ENCODE peak calls at places on chromosomes 11 and 22, in four cellular contexts. One of them, this sample, is unnamed.

GRCh38 chr11:69048056-69048717 is 545 bp upstream of the TPCN2 start:
- DNase-seq in mesenchymal stem cell: no peak
- DNase-seq in H9: no peak
- DNase-seq in H1: no peak
- DNase-seq in this sample: no peak

GRCh38 chr11:68373810-68374501 is 61.6 kb downstream of the LRP5 start:
- DNase-seq in H1: no peak
- DNase-seq in mesenchymal stem cell: peak; percentile 72
- DNase-seq in H9: no peak
- DNase-seq in this sample: no peak

GRCh38 chr11:80307676-80308075 is 866.8 kb upstream of the TENM4 start:
- DNase-seq in mesenchymal stem cell: no peak
- DNase-seq in H1: no peak
- DNase-seq in H9: no peak
- DNase-seq in this sample: no peak

GRCh38 chr11:86798988-86799387 is 1.4 kb upstream of the PRSS23 start:
- DNase-seq in mesenchymal stem cell: peak; percentile 91
- DNase-seq in H9: no peak
- DNase-seq in H1: no peak
- DNase-seq in this sample: no peak

GRCh38 chr11:119680899-119681370 is 48.1 kb downstream of the NECTIN1 start:
- DNase-seq in H1: no peak
- DNase-seq in H9: no peak
- DNase-seq in mesenchymal stem cell: no peak
- DNase-seq in this sample: no peak

GRCh38 chr22:44523981-44524759 is 26.1 kb upstream of the RTL6 start:
- DNase-seq in H1: peak; percentile 27
- DNase-seq in mesenchymal stem cell: peak; percentile 99
- DNase-seq in H9: peak; percentile 7
- DNase-seq in this sample: peak; percentile 70

GRCh38 chr22:29689872-29690213 is 30.0 kb upstream of the CABP7 start:
- DNase-seq in H1: peak; percentile 86
- DNase-seq in mesenchymal stem cell: peak; percentile 44
- DNase-seq in H9: peak; percentile 85
- DNase-seq in this sample: peak; percentile 77

GRCh38 chr11:107043242-107043991 is 25.1 kb upstream of the GUCY1A2 start:
- DNase-seq in H9: no peak
- DNase-seq in mesenchymal stem cell: peak; percentile 93
- DNase-seq in H1: no peak
- DNase-seq in this sample: peak; percentile 39

GRCh38 chr11:119175493-119176077 is 7.1 kb downstream of the NLRX1 start:
- DNase-seq in mesenchymal stem cell: peak; percentile 50
- DNase-seq in H9: no peak
- DNase-seq in H1: no peak
- DNase-seq in this sample: no peak

GRCh38 chr11:196786-197731 is 4.2 kb downstream of the SCGB1C1 start:
- DNase-seq in H9: no peak
- DNase-seq in mesenchymal stem cell: no peak
- DNase-seq in H1: peak; percentile 33
- DNase-seq in this sample: peak; percentile 17

GRCh38 chr11:48025293-48025982 is 45.1 kb downstream of the PTPRJ start:
- DNase-seq in mesenchymal stem cell: no peak
- DNase-seq in H1: no peak
- DNase-seq in H9: no peak
- DNase-seq in this sample: no peak

GRCh38 chr11:119316017-119316728 is 757 bp downstream of the MCAM start:
- DNase-seq in mesenchymal stem cell: peak; percentile 32
- DNase-seq in H9: no peak
- DNase-seq in H1: no peak
- DNase-seq in this sample: no peak

GRCh38 chr11:68150029-68150428 is 28.8 kb upstream of the CHKA start:
- DNase-seq in H9: no peak
- DNase-seq in mesenchymal stem cell: peak; percentile 22
- DNase-seq in H1: no peak
- DNase-seq in this sample: peak; percentile 90

GRCh38 chr11:70270877-70271634 is 566 bp downstream of the PPFIA1 start:
- DNase-seq in H9: peak; percentile 53
- DNase-seq in mesenchymal stem cell: peak; percentile 70
- DNase-seq in H1: peak; percentile 68
- DNase-seq in this sample: peak; percentile 52

GRCh38 chr11:2182075-2182474 is 10.5 kb upstream of the TH start:
- DNase-seq in H1: no peak
- DNase-seq in mesenchymal stem cell: no peak
- DNase-seq in H9: no peak
- DNase-seq in this sample: no peak

GRCh38 chr11:128728767-128729587 is 35.1 kb downstream of the FLI1 start:
- DNase-seq in H9: no peak
- DNase-seq in H1: no peak
- DNase-seq in mesenchymal stem cell: no peak
- DNase-seq in this sample: no peak

GRCh38 chr11:38089728-38090127 is 1491.7 kb upstream of the RAG2 start:
- DNase-seq in H1: no peak
- DNase-seq in mesenchymal stem cell: peak; percentile 63
- DNase-seq in H9: no peak
- DNase-seq in this sample: peak; percentile 98

GRCh38 chr22:45581549-45582080 is 78.9 kb downstream of the FBLN1 start:
- DNase-seq in mesenchymal stem cell: no peak
- DNase-seq in H9: no peak
- DNase-seq in H1: no peak
- DNase-seq in this sample: no peak

GRCh38 chr11:17473071-17473744 is 3.4 kb downstream of the ABCC8 start:
- DNase-seq in mesenchymal stem cell: peak; percentile 30
- DNase-seq in H9: peak; percentile 84
- DNase-seq in H1: peak; percentile 73
- DNase-seq in this sample: no peak

GRCh38 chr11:126436209-126436608 is 80.7 kb downstream of the ST3GAL4 start:
- DNase-seq in H9: no peak
- DNase-seq in H1: no peak
- DNase-seq in mesenchymal stem cell: no peak
- DNase-seq in this sample: no peak

GRCh38 chr11:12091957-12092558 is 18.3 kb upstream of the MICAL2 start:
- DNase-seq in H1: no peak
- DNase-seq in mesenchymal stem cell: no peak
- DNase-seq in H9: no peak
- DNase-seq in this sample: peak; percentile 49

GRCh38 chr11:64809781-64810241 is 540 bp downstream of the MEN1 start:
- DNase-seq in mesenchymal stem cell: peak; percentile 23
- DNase-seq in H9: peak; percentile 77
- DNase-seq in H1: peak; percentile 71
- DNase-seq in this sample: peak; percentile 45

GRCh38 chr22:25896098-25896497 is 154.1 kb downstream of the MYO18B start:
- DNase-seq in H1: no peak
- DNase-seq in mesenchymal stem cell: no peak
- DNase-seq in H9: no peak
- DNase-seq in this sample: no peak

GRCh38 chr11:70097783-70098182 is 19.7 kb downstream of the ANO1 start:
- DNase-seq in H1: no peak
- DNase-seq in mesenchymal stem cell: no peak
- DNase-seq in H9: no peak
- DNase-seq in this sample: no peak

GRCh38 chr11:78339483-78339882 is 78.1 kb downstream of the GAB2 start:
- DNase-seq in H9: no peak
- DNase-seq in mesenchymal stem cell: no peak
- DNase-seq in H1: no peak
- DNase-seq in this sample: no peak

GRCh38 chr11:22536036-22536435 is 89.6 kb downstream of the FANCF start:
- DNase-seq in H1: no peak
- DNase-seq in H9: no peak
- DNase-seq in mesenchymal stem cell: no peak
- DNase-seq in this sample: no peak

GRCh38 chr11:79437981-79438630 is 2.7 kb downstream of the TENM4 start:
- DNase-seq in H9: peak; percentile 61
- DNase-seq in H1: no peak
- DNase-seq in mesenchymal stem cell: peak; percentile 22
- DNase-seq in this sample: no peak

GRCh38 chr11:35541621-35542375 is 16.4 kb upstream of the PAMR1 start:
- DNase-seq in mesenchymal stem cell: peak; percentile 76
- DNase-seq in H1: no peak
- DNase-seq in H9: no peak
- DNase-seq in this sample: peak; percentile 30

GRCh38 chr11:20599424-20600346 is at the start of gene SLC6A5:
- DNase-seq in H1: peak; percentile 88
- DNase-seq in H9: peak; percentile 90
- DNase-seq in mesenchymal stem cell: peak; percentile 19
- DNase-seq in this sample: peak; percentile 30

GRCh38 chr11:95544095-95544795 is 245.3 kb downstream of the FAM76B start:
- DNase-seq in H1: no peak
- DNase-seq in mesenchymal stem cell: peak; percentile 50
- DNase-seq in H9: no peak
- DNase-seq in this sample: no peak

GRCh38 chr11:35223429-35223828 is 84.5 kb downstream of the CD44 start:
- DNase-seq in H9: no peak
- DNase-seq in mesenchymal stem cell: peak; percentile 89
- DNase-seq in H1: no peak
- DNase-seq in this sample: peak; percentile 11

DNA sequence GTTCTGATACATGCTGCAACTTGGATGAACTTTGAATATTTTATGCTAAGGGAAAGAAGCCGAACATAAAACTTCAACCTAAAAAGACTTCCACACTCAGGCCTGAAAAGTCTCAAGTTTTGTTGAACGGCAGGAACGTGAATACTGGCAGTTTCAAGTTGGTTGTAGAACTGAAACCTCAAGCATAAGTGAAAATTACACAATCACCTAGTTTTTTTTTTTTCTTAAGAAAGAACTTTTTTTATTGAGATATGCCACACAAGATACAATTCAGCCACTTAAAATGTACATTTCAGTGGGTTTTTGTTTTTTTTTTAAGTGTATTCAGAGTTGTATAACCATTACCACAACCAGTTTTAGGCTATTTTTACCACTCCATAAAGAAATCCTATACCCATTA is 50.8 kb upstream of the ADORA2A start:
- DNase-seq in H9: no peak
- DNase-seq in H1: no peak
- DNase-seq in mesenchymal stem cell: no peak
- DNase-seq in this sample: no peak
- H3K14ac ChIP-seq in H9: no peak overlapping the region
- H3K14ac ChIP-seq in H1: no peak overlapping the region
- H3K14ac ChIP-seq in mesenchymal stem cell: no peak overlapping the region
- H3K14ac ChIP-seq in this sample: no peak overlapping the region

GRCh38 chr22:41846268-41847002 is 13.5 kb downstream of the SREBF2 start:
- DNase-seq in mesenchymal stem cell: no peak
- DNase-seq in H9: no peak
- DNase-seq in H1: no peak
- DNase-seq in this sample: no peak

GRCh38 chr22:41848468-41848867 is 15.6 kb downstream of the SREBF2 start:
- DNase-seq in mesenchymal stem cell: no peak
- DNase-seq in H1: no peak
- DNase-seq in H9: no peak
- DNase-seq in this sample: no peak

GRCh38 chr22:41844513-41844912 is 11.6 kb downstream of the SREBF2 start:
- DNase-seq in mesenchymal stem cell: no peak
- DNase-seq in H9: no peak
- DNase-seq in H1: no peak
- DNase-seq in this sample: peak; percentile 97

GRCh38 chr22:41845380-41846267 is 12.7 kb downstream of the SREBF2 start:
- DNase-seq in H9: no peak
- DNase-seq in mesenchymal stem cell: no peak
- DNase-seq in H1: no peak
- DNase-seq in this sample: no peak

DNA sequence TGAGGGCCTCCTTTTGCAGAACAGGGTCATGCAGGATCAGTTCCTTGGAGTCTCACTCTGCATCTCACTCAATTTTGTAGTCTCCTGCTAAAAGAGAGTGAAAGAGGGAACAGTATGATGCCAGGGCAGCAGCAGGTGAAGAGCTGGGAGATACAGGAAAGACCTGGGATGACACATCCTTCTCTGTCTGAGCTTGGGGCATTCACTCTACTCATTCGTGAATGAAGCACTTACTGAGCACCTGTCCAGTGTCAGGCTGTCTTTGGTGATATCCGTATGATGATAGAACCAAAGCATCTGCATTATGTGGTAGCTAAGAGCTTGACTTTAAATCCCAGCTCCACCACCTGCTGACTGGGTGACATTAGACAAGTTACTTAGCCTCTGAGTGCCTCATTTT is 14.4 kb downstream of the SREBF2 start:
- DNase-seq in mesenchymal stem cell: no peak
- DNase-seq in H1: no peak
- DNase-seq in H9: no peak
- DNase-seq in this sample: no peak
- H3K14ac ChIP-seq in mesenchymal stem cell: no peak overlapping the region
- H3K14ac ChIP-seq in H1: no peak overlapping the region
- H3K14ac ChIP-seq in H9: no peak overlapping the region
- H3K14ac ChIP-seq in this sample: no peak overlapping the region

GRCh38 chr11:33634291-33634834 is 66.3 kb downstream of the C11orf91 start:
- DNase-seq in H9: no peak
- DNase-seq in H1: no peak
- DNase-seq in mesenchymal stem cell: peak; percentile 34
- DNase-seq in this sample: peak; percentile 91

GRCh38 chr11:33631749-33632091 is 68.9 kb downstream of the C11orf91 start:
- DNase-seq in H1: no peak
- DNase-seq in H9: no peak
- DNase-seq in mesenchymal stem cell: no peak
- DNase-seq in this sample: no peak

GRCh38 chr11:33635161-33635560 is 65.5 kb downstream of the C11orf91 start:
- DNase-seq in H1: no peak
- DNase-seq in mesenchymal stem cell: no peak
- DNase-seq in H9: no peak
- DNase-seq in this sample: no peak

GRCh38 chr11:33630936-33631748 is 69.5 kb downstream of the C11orf91 start:
- DNase-seq in mesenchymal stem cell: no peak
- DNase-seq in H1: no peak
- DNase-seq in H9: no peak
- DNase-seq in this sample: peak; percentile 39

DNA sequence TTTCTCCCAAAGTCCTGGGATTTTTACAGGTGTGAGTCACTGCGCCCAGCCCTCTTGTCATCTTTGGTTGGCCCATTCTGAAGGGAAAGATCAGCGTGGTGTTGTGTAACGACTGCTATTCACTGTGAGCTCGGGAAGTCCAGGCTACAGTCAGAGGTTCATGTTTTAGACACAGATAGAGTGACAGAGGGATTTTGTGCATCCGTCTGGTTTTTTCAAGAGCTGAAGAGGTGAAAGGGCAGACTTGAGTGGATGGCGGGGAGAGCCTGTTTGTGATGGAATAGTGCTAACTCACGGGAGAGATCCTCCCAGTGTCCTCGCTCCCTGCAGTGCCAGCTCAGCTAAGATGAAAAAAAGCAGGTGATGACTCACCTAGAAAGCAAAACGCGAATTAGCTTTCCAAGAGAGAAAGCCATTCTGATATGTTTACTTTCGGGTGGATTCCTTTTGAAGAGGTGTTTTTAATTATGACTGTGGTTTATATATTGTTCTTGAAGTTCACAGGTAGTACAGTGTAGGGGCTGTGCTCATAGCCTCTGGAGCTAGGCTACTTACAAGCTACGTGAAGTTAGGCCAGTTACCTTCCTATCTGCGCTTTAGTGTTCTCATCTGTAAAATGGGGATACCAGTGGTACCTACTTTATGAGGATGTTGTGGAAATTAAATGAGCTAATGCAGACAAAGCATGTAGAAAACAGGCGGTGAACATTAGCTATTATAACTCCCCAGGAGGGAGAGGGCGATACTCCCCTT is 67.2 kb downstream of the C11orf91 start:
- DNase-seq in mesenchymal stem cell: peak; percentile 75
- DNase-seq in H9: peak; percentile 44
- DNase-seq in H1: no peak
- DNase-seq in this sample: peak; percentile 98
- H3K14ac ChIP-seq in mesenchymal stem cell: no peak overlapping the region
- H3K14ac ChIP-seq in H9: no peak overlapping the region
- H3K14ac ChIP-seq in H1: no peak overlapping the region
- H3K14ac ChIP-seq in this sample: peak overlapping the region; percentile 48

GRCh38 chr11:74141908-74142307 is 28.9 kb downstream of the C2CD3 start:
- DNase-seq in H9: no peak
- DNase-seq in H1: no peak
- DNase-seq in mesenchymal stem cell: no peak
- DNase-seq in this sample: no peak
- H3K14ac ChIP-seq in H9: no peak overlapping the region
- H3K14ac ChIP-seq in H1: no peak overlapping the region
- H3K14ac ChIP-seq in mesenchymal stem cell: no peak overlapping the region
- H3K14ac ChIP-seq in this sample: no peak overlapping the region

This sample was measured in trophoblast cell.